ENCODE peak calls at places on chromosomes 7 and 10, in four cellular contexts. G is SJCRH30, S is iPS DF 6.9, L is RWPE2. Q is an unnamed sample. For H3K9me3, the result is how much of the 10 kb centered on the place peaks cover.

GRCh38 chr7:35253680-35254495 is at the start of gene TBX20:
- DNase-seq in G (peak), S (no peak), L (no peak), Q (peak)

GRCh38 chr10:94193466-94193924 is 169.2 kb downstream of the NOC3L start:
- DNase-seq in S (no peak), G (no peak), L (no peak), Q (no peak)

GRCh38 chr7:93719546-93719945 is 145.0 kb upstream of the CALCR start:
- DNase-seq in L (no peak), S (no peak), G (peak), Q (no peak)

GRCh38 chr7:101940830-101941229 is 123.4 kb downstream of the CUX1 start:
- DNase-seq in L (peak), G (no peak), S (no peak), Q (no peak)

GRCh38 chr7:7895754-7896153 is 72.8 kb upstream of the GLCCI1 start:
- DNase-seq in L (no peak), S (no peak), G (peak), Q (no peak)

GRCh38 chr7:36686499-36686898 is 37.8 kb downstream of the AOAH start:
- DNase-seq in G (no peak), S (no peak), L (no peak), Q (peak)

GRCh38 chr7:132557489-132558044 is 18.7 kb downstream of the PLXNA4 start:
- DNase-seq in G (peak), L (no peak), S (no peak), Q (no peak)

GRCh38 chr10:117137031-117137910 is 799 bp downstream of the VAX1 start:
- DNase-seq in L (no peak), S (no peak), G (no peak), Q (peak)

GRCh38 chr7:155764432-155764798 is 47.8 kb downstream of the SHH start:
- DNase-seq in L (no peak), S (no peak), G (no peak), Q (no peak)

GRCh38 chr10:120456143-120456625 is 843 bp upstream of the PLPP4 start:
- DNase-seq in S (no peak), G (no peak), L (no peak), Q (no peak)

GRCh38 chr7:131674131-131674530 is 117.7 kb upstream of the PODXL start:
- DNase-seq in L (no peak), S (no peak), G (peak), Q (no peak)

GRCh38 chr7:3200504-3200903 is 100.5 kb upstream of the SDK1 start:
- DNase-seq in L (peak), G (peak), S (peak), Q (peak)

GRCh38 chr10:49297818-49298665 is 928 bp upstream of the C10orf71 start:
- DNase-seq in L (no peak), S (no peak), G (peak), Q (no peak)

GRCh38 chr10:51196508-51197175 is 122.4 kb downstream of the PRKG1 start:
- DNase-seq in L (no peak), G (no peak), S (no peak), Q (peak)

GRCh38 chr10:49398000-49398861 is 2.3 kb upstream of the DRGX start:
- DNase-seq in S (no peak), L (no peak), G (no peak), Q (peak)

GRCh38 chr7:27520828-27521790 is 141.6 kb downstream of the HIBADH start:
- DNase-seq in S (no peak), L (no peak), G (no peak), Q (no peak)

GRCh38 chr10:29409241-29410051 is 120.6 kb downstream of the LYZL1 start:
- DNase-seq in L (peak), G (peak), S (no peak), Q (peak)

GRCh38 chr7:84637568-84638338 is 443.2 kb upstream of the SEMA3A start:
- DNase-seq in L (no peak), S (no peak), G (peak), Q (no peak)

GRCh38 chr10:89280501-89280900 is 21.3 kb upstream of the IFIT2 start:
- DNase-seq in L (no peak), G (no peak), S (no peak), Q (no peak)

GRCh38 chr10:89279449-89279869 is 22.4 kb upstream of the IFIT2 start:
- DNase-seq in L (peak), G (no peak), S (no peak), Q (no peak)

GRCh38 chr10:89274928-89275327 is 23.4 kb upstream of the LIPA start:
- DNase-seq in L (no peak), S (no peak), G (no peak), Q (no peak)

GRCh38 chr10:89275383-89275782 is 23.8 kb upstream of the LIPA start:
- DNase-seq in G (no peak), L (no peak), S (no peak), Q (no peak)

DNA sequence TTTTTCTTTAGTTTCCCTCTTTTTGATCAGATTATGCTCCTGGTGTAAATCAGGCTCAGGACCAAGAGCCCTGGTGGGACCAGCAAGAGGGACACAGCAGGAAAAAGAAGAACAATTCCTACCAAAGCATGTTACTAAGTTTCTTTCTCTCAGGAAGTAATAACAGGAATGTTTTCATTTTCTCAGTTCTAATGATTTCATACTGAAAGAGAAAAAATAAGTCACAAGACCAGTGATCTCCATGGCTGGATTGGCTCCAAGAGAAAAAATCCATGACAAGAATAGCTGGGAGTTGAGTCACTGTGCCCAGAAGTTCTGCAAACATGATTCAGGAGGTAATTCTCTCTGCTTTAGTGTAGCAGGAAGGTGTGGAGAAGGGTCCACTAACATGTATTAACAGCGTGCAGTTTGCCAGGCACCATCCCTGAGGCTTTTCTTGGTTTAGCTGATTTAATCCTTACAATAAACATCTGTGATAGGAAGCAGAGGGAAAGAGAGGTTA is 23.8 kb upstream of the IFIT2 start:
- DNase-seq in G (peak), L (peak), S (no peak), Q (peak)
- H3K27ac ChIP-seq in G (peak), L (peak), S (no peak), Q (peak)

GRCh38 chr10:5096108-5096507 is 1.9 kb downstream of the AKR1C3 start:
- DNase-seq in G (no peak), L (no peak), S (no peak), Q (peak)
- H3K4me3 ChIP-seq in G (no peak), L (no peak), S (no peak), Q (peak)

DNA sequence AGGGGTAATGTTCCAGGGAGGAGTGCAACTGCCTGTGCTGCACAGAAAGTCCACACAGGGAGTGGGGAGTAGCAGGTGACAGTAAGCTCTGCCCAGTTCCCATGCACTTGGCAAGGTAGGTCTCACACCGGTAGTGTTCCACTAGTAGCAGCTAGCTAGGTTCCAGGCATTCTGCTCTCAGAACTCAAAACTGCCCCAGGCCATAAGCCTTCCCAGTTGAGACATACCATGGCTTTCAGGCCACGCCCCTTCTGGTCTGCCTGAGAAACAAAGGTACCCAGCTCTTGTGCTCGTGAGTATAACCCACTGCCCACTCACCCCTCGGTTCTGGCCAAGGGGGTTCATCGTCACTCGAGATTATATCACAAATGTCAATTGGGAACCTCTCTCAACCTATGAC is 12.6 kb downstream of the CASP7 start:
- DNase-seq in S (no peak), L (no peak), G (no peak), Q (no peak)
- H3K9me3 ChIP-seq in S (under half), L (under half), G (under half), Q (under half)

GRCh38 chr7:104972510-104972909 is 41.5 kb upstream of the KMT2E start:
- DNase-seq in L (no peak), S (no peak), G (no peak), Q (no peak)

GRCh38 chr7:104971290-104972071 is 42.5 kb upstream of the KMT2E start:
- DNase-seq in S (no peak), G (no peak), L (no peak), Q (peak)

GRCh38 chr7:104976966-104977636 is 36.9 kb upstream of the KMT2E start:
- DNase-seq in G (no peak), L (no peak), S (no peak), Q (no peak)

GRCh38 chr7:104973227-104973626 is 40.8 kb upstream of the KMT2E start:
- DNase-seq in S (no peak), L (no peak), G (no peak), Q (no peak)

DNA sequence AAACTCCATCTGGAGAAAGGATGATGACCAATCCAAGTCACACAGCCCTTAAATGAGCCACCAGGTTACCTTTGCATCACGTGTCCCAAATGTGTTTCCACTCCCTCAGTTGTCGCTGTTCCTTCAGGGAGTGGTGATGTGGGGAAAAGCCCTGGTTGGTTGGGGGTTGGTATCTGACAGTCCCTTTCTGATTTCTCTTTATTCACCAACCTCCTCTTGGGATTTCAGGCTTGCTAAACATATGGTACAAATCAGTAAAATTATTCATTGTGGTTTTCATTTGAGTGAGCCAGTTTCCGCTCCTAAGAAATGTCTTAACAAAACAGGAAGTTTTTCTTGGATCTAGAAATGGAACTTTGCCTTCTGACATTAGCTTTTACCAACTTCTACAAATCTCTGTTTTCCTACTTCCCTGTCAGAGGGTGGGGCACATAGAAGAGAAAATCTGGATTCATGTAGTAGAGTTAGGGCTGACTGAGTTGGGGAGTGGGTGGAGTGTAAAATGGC is 40.0 kb upstream of the KMT2E start:
- DNase-seq in S (no peak), L (no peak), G (no peak), Q (no peak)
- H3K27ac ChIP-seq in S (no peak), L (peak), G (no peak), Q (peak)

DNA sequence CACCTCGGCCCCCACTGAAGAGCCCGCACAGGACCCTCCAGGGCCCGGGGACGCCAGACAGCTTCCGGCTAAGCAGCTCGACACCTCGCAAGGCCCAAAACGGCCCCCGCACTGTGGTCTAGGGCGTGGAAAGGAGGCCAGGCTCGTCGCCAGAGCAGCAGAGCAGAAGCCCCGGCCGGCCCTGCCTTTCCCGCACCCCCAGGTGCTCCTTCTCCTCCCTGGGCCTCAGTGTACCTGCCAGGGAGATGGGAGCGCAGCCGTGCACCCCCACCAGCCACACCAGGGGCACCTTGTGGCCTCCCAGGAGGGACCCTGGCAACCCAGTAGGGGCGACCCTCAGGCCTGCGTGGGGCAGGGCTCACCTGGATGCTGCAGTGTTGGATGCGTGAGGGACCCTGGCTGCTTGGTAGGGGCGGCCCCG is 9.6 kb downstream of the PDGFA start:
- DNase-seq in S (no peak), G (no peak), L (peak), Q (no peak)
- H3K4me3 ChIP-seq in S (no peak), G (no peak), L (no peak), Q (no peak)

GRCh38 chr7:64463636-64464375 is 99.1 kb downstream of the ZNF680 start:
- DNase-seq in G (no peak), S (no peak), L (peak), Q (peak)
- H3K9me3 ChIP-seq in G (under half), S (under half), L (under half), Q (under half)

GRCh38 chr10:11230706-11231105 is 213.0 kb downstream of the CELF2 start:
- DNase-seq in L (no peak), S (no peak), G (no peak), Q (no peak)
- H3K27ac ChIP-seq in L (no peak), S (no peak), G (no peak), Q (no peak)

Q was measured in small intestine.